ENCODE peak calls at places on chromosome 3, in eight cellular contexts. One of them, this sample, is unnamed.

GRCh38 chr3:114290911-114291901 is 2.6 kb upstream of the TIGIT start:
- DNase-seq in GM23338: peak
- DNase-seq in A673: peak
- DNase-seq in lower leg skin: no peak
- DNase-seq in adrenal gland: peak
- DNase-seq in uterus: peak
- DNase-seq in PC-3: peak
- DNase-seq in fibroblast of lung: peak
- DNase-seq in this sample: peak

GRCh38 chr3:20340324-20340928 is 154.4 kb upstream of the SGO1 start:
- DNase-seq in PC-3: peak
- DNase-seq in uterus: peak
- DNase-seq in lower leg skin: peak
- DNase-seq in A673: peak
- DNase-seq in GM23338: peak
- DNase-seq in adrenal gland: peak
- DNase-seq in fibroblast of lung: peak
- DNase-seq in this sample: peak

GRCh38 chr3:183885766-183886165 is 1.1 kb upstream of the PARL start:
- DNase-seq in GM23338: no peak
- DNase-seq in lower leg skin: no peak
- DNase-seq in uterus: no peak
- DNase-seq in adrenal gland: peak
- DNase-seq in A673: no peak
- DNase-seq in PC-3: no peak
- DNase-seq in fibroblast of lung: no peak
- DNase-seq in this sample: no peak

GRCh38 chr3:53263907-53264306 is 8.1 kb upstream of the TKT start:
- DNase-seq in uterus: no peak
- DNase-seq in A673: no peak
- DNase-seq in lower leg skin: no peak
- DNase-seq in adrenal gland: no peak
- DNase-seq in PC-3: peak
- DNase-seq in GM23338: no peak
- DNase-seq in fibroblast of lung: no peak
- DNase-seq in this sample: no peak

GRCh38 chr3:94146455-94146854 is 83.6 kb downstream of the NSUN3 start:
- DNase-seq in A673: no peak
- DNase-seq in PC-3: peak
- DNase-seq in GM23338: peak
- DNase-seq in adrenal gland: no peak
- DNase-seq in fibroblast of lung: peak
- DNase-seq in uterus: no peak
- DNase-seq in lower leg skin: no peak
- DNase-seq in this sample: no peak

GRCh38 chr3:50532062-50532705 is 28.8 kb upstream of the CACNA2D2 start:
- DNase-seq in adrenal gland: no peak
- DNase-seq in PC-3: no peak
- DNase-seq in lower leg skin: no peak
- DNase-seq in uterus: no peak
- DNase-seq in GM23338: no peak
- DNase-seq in A673: no peak
- DNase-seq in fibroblast of lung: no peak
- DNase-seq in this sample: peak

GRCh38 chr3:54519493-54519892 is 397.1 kb downstream of the CACNA2D3 start:
- DNase-seq in adrenal gland: no peak
- DNase-seq in A673: no peak
- DNase-seq in fibroblast of lung: no peak
- DNase-seq in GM23338: no peak
- DNase-seq in uterus: no peak
- DNase-seq in lower leg skin: no peak
- DNase-seq in PC-3: no peak
- DNase-seq in this sample: no peak

GRCh38 chr3:133821767-133822638 is 16.4 kb downstream of the SRPRB start:
- DNase-seq in fibroblast of lung: peak
- DNase-seq in adrenal gland: peak
- DNase-seq in A673: no peak
- DNase-seq in uterus: peak
- DNase-seq in GM23338: peak
- DNase-seq in lower leg skin: no peak
- DNase-seq in PC-3: peak
- DNase-seq in this sample: peak

GRCh38 chr3:123202451-123202850 is 708 bp downstream of the SEC22A start:
- DNase-seq in uterus: peak
- DNase-seq in lower leg skin: no peak
- DNase-seq in A673: peak
- DNase-seq in GM23338: peak
- DNase-seq in fibroblast of lung: no peak
- DNase-seq in adrenal gland: no peak
- DNase-seq in PC-3: peak
- DNase-seq in this sample: no peak

GRCh38 chr3:137762674-137763593 is 1.2 kb upstream of the SOX14 start:
- DNase-seq in PC-3: no peak
- DNase-seq in adrenal gland: no peak
- DNase-seq in uterus: no peak
- DNase-seq in fibroblast of lung: no peak
- DNase-seq in GM23338: peak
- DNase-seq in A673: no peak
- DNase-seq in lower leg skin: no peak
- DNase-seq in this sample: no peak

GRCh38 chr3:76497636-76498035 is 542.3 kb upstream of the ROBO2 start:
- DNase-seq in lower leg skin: no peak
- DNase-seq in A673: no peak
- DNase-seq in GM23338: peak
- DNase-seq in fibroblast of lung: peak
- DNase-seq in adrenal gland: no peak
- DNase-seq in PC-3: no peak
- DNase-seq in uterus: no peak
- DNase-seq in this sample: peak

GRCh38 chr3:73084170-73084569 is 22.7 kb downstream of the EBLN2 start:
- DNase-seq in GM23338: no peak
- DNase-seq in uterus: no peak
- DNase-seq in A673: no peak
- DNase-seq in PC-3: no peak
- DNase-seq in adrenal gland: no peak
- DNase-seq in lower leg skin: no peak
- DNase-seq in fibroblast of lung: no peak
- DNase-seq in this sample: no peak

GRCh38 chr3:121942116-121942786 is 48.0 kb downstream of the SLC15A2 start:
- DNase-seq in lower leg skin: no peak
- DNase-seq in fibroblast of lung: no peak
- DNase-seq in GM23338: no peak
- DNase-seq in PC-3: peak
- DNase-seq in uterus: no peak
- DNase-seq in adrenal gland: no peak
- DNase-seq in A673: no peak
- DNase-seq in this sample: no peak

GRCh38 chr3:52516509-52517195 is 17.0 kb downstream of the NT5DC2 start:
- DNase-seq in adrenal gland: no peak
- DNase-seq in lower leg skin: no peak
- DNase-seq in GM23338: no peak
- DNase-seq in uterus: no peak
- DNase-seq in A673: no peak
- DNase-seq in PC-3: no peak
- DNase-seq in fibroblast of lung: no peak
- DNase-seq in this sample: no peak

GRCh38 chr3:129321887-129322286 is 43.2 kb downstream of the HMCES start:
- DNase-seq in A673: no peak
- DNase-seq in PC-3: no peak
- DNase-seq in lower leg skin: no peak
- DNase-seq in fibroblast of lung: no peak
- DNase-seq in GM23338: no peak
- DNase-seq in adrenal gland: no peak
- DNase-seq in uterus: no peak
- DNase-seq in this sample: no peak

GRCh38 chr3:11784962-11785361 is 61.7 kb downstream of the TAMM41 start:
- DNase-seq in fibroblast of lung: no peak
- DNase-seq in adrenal gland: no peak
- DNase-seq in PC-3: no peak
- DNase-seq in A673: no peak
- DNase-seq in GM23338: peak
- DNase-seq in lower leg skin: no peak
- DNase-seq in uterus: no peak
- DNase-seq in this sample: no peak

GRCh38 chr3:171688593-171688992 is 121.7 kb downstream of the PLD1 start:
- DNase-seq in fibroblast of lung: no peak
- DNase-seq in GM23338: no peak
- DNase-seq in uterus: no peak
- DNase-seq in adrenal gland: no peak
- DNase-seq in PC-3: no peak
- DNase-seq in lower leg skin: no peak
- DNase-seq in A673: no peak
- DNase-seq in this sample: no peak

GRCh38 chr3:134511500-134511899 is 25.6 kb downstream of the CEP63 start:
- DNase-seq in lower leg skin: no peak
- DNase-seq in fibroblast of lung: no peak
- DNase-seq in PC-3: no peak
- DNase-seq in uterus: no peak
- DNase-seq in adrenal gland: no peak
- DNase-seq in GM23338: no peak
- DNase-seq in A673: no peak
- DNase-seq in this sample: no peak

GRCh38 chr3:124217542-124217941 is 225.6 kb upstream of the ROPN1 start:
- DNase-seq in adrenal gland: peak
- DNase-seq in PC-3: peak
- DNase-seq in GM23338: peak
- DNase-seq in lower leg skin: no peak
- DNase-seq in uterus: peak
- DNase-seq in A673: peak
- DNase-seq in fibroblast of lung: peak
- DNase-seq in this sample: peak

GRCh38 chr3:61956236-61956635 is 394.9 kb downstream of the PTPRG start:
- DNase-seq in adrenal gland: no peak
- DNase-seq in lower leg skin: no peak
- DNase-seq in GM23338: no peak
- DNase-seq in fibroblast of lung: peak
- DNase-seq in uterus: no peak
- DNase-seq in A673: no peak
- DNase-seq in PC-3: no peak
- DNase-seq in this sample: peak
- TF ChIP-seq CTCF in adrenal gland: no peak
- TF ChIP-seq CTCF in lower leg skin: no peak
- TF ChIP-seq CTCF in GM23338: no peak
- TF ChIP-seq CTCF in fibroblast of lung: no peak
- TF ChIP-seq CTCF in uterus: no peak
- TF ChIP-seq CTCF in A673: no peak
- TF ChIP-seq CTCF in PC-3: no peak
- TF ChIP-seq CTCF in this sample: no peak

DNA sequence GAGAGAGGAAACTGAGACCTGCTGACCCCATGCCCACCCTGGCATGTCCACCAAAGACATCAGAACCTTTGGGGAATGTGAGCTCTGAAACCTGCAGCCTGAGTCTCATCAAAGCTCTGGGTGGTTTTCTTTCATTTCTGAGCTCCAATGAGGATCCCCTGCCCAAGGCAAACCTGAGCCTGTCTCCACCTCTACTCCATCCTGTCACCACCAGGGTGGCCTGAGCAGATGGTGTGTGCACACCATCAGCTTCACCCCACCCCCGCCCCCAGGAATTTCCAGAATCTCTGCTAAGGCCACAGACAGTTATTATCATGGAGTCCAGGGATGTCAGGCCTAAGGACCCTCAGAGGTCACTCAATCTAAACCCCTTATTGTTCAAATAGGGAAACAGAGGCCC is 1.3 kb downstream of the XIRP1 start:
- DNase-seq in PC-3: no peak
- DNase-seq in lower leg skin: no peak
- DNase-seq in uterus: no peak
- DNase-seq in A673: no peak
- DNase-seq in GM23338: no peak
- DNase-seq in adrenal gland: no peak
- DNase-seq in fibroblast of lung: no peak
- DNase-seq in this sample: no peak
- H3K4me3 ChIP-seq in PC-3: no peak
- H3K4me3 ChIP-seq in lower leg skin: no peak
- H3K4me3 ChIP-seq in uterus: no peak
- H3K4me3 ChIP-seq in A673: no peak
- H3K4me3 ChIP-seq in GM23338: no peak
- H3K4me3 ChIP-seq in adrenal gland: no peak
- H3K4me3 ChIP-seq in fibroblast of lung: no peak
- H3K4me3 ChIP-seq in this sample: no peak

GRCh38 chr3:66498718-66499611 is 1.9 kb downstream of the LRIG1 start:
- DNase-seq in A673: peak
- DNase-seq in GM23338: no peak
- DNase-seq in adrenal gland: no peak
- DNase-seq in lower leg skin: no peak
- DNase-seq in PC-3: no peak
- DNase-seq in fibroblast of lung: peak
- DNase-seq in uterus: peak
- DNase-seq in this sample: no peak

GRCh38 chr3:66501483-66502266 is 853 bp upstream of the LRIG1 start:
- DNase-seq in adrenal gland: no peak
- DNase-seq in A673: no peak
- DNase-seq in lower leg skin: no peak
- DNase-seq in uterus: no peak
- DNase-seq in GM23338: no peak
- DNase-seq in PC-3: no peak
- DNase-seq in fibroblast of lung: no peak
- DNase-seq in this sample: no peak

GRCh38 chr3:66499881-66500574 is 794 bp downstream of the LRIG1 start:
- DNase-seq in uterus: peak
- DNase-seq in fibroblast of lung: peak
- DNase-seq in PC-3: no peak
- DNase-seq in GM23338: no peak
- DNase-seq in A673: no peak
- DNase-seq in lower leg skin: no peak
- DNase-seq in adrenal gland: peak
- DNase-seq in this sample: no peak

GRCh38 chr3:66502267-66502874 is 1.5 kb upstream of the LRIG1 start:
- DNase-seq in GM23338: no peak
- DNase-seq in fibroblast of lung: no peak
- DNase-seq in uterus: no peak
- DNase-seq in A673: no peak
- DNase-seq in lower leg skin: no peak
- DNase-seq in adrenal gland: no peak
- DNase-seq in PC-3: no peak
- DNase-seq in this sample: no peak

GRCh38 chr3:66500575-66501482 is at the start of gene LRIG1:
- DNase-seq in A673: peak
- DNase-seq in fibroblast of lung: peak
- DNase-seq in lower leg skin: peak
- DNase-seq in PC-3: peak
- DNase-seq in GM23338: peak
- DNase-seq in uterus: peak
- DNase-seq in adrenal gland: peak
- DNase-seq in this sample: peak
- TF ChIP-seq CTCF in A673: no peak
- TF ChIP-seq CTCF in fibroblast of lung: no peak
- TF ChIP-seq CTCF in lower leg skin: no peak
- TF ChIP-seq CTCF in PC-3: no peak
- TF ChIP-seq CTCF in GM23338: no peak
- TF ChIP-seq CTCF in uterus: peak
- TF ChIP-seq CTCF in adrenal gland: peak
- TF ChIP-seq CTCF in this sample: no peak

DNA sequence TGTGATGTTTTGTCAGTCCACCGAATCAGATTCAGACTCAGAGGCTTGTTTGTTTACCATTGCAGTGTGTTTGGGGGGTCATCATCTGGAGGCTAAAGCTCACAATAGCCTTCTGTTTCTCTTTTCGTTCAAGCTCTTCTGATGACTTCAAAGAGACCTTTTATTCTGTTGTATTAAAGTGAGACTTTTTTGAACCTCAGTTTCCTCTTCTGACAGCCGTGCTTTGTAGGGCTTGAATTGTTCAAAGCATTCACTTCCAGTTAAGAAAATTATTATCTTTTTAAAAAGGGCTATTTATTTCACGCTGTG is 1.3 kb downstream of the PXK start:
- DNase-seq in A673: no peak
- DNase-seq in GM23338: no peak
- DNase-seq in PC-3: no peak
- DNase-seq in lower leg skin: no peak
- DNase-seq in fibroblast of lung: no peak
- DNase-seq in uterus: no peak
- DNase-seq in adrenal gland: no peak
- DNase-seq in this sample: peak
- H3K4me3 ChIP-seq in A673: peak
- H3K4me3 ChIP-seq in GM23338: peak
- H3K4me3 ChIP-seq in PC-3: peak
- H3K4me3 ChIP-seq in lower leg skin: no peak
- H3K4me3 ChIP-seq in fibroblast of lung: peak
- H3K4me3 ChIP-seq in uterus: peak
- H3K4me3 ChIP-seq in adrenal gland: no peak
- H3K4me3 ChIP-seq in this sample: peak